ENCODE peak calls at places on chromosomes 1 and 21, in seven cellular contexts. One of them, this sample, is unnamed.

GRCh38 chr1:38872401-38873026 is 634 bp downstream of the MYCBP start:
- DNase-seq in choroid plexus epithelial cell: peak
- DNase-seq in GM06990: no peak
- DNase-seq in endothelial cell: peak
- DNase-seq in GM12865: peak
- DNase-seq in A549: peak
- DNase-seq in GM20000: peak
- DNase-seq in this sample: peak

GRCh38 chr1:82896036-82896435 is 1095.3 kb downstream of the ADGRL2 start:
- DNase-seq in endothelial cell: no peak
- DNase-seq in GM20000: no peak
- DNase-seq in GM12865: no peak
- DNase-seq in GM06990: no peak
- DNase-seq in A549: no peak
- DNase-seq in choroid plexus epithelial cell: no peak
- DNase-seq in this sample: no peak

GRCh38 chr1:174880171-174880570 is 119.6 kb upstream of the CACYBP start:
- DNase-seq in GM06990: no peak
- DNase-seq in A549: no peak
- DNase-seq in choroid plexus epithelial cell: peak
- DNase-seq in endothelial cell: no peak
- DNase-seq in GM12865: no peak
- DNase-seq in GM20000: no peak
- DNase-seq in this sample: no peak

GRCh38 chr21:16407403-16408279 is 677.9 kb downstream of the USP25 start:
- DNase-seq in GM06990: no peak
- DNase-seq in GM12865: no peak
- DNase-seq in choroid plexus epithelial cell: no peak
- DNase-seq in endothelial cell: no peak
- DNase-seq in A549: no peak
- DNase-seq in GM20000: no peak
- DNase-seq in this sample: no peak

GRCh38 chr1:54384921-54385726 is 21.1 kb downstream of the SSBP3 start:
- DNase-seq in GM12865: no peak
- DNase-seq in GM06990: no peak
- DNase-seq in GM20000: no peak
- DNase-seq in A549: no peak
- DNase-seq in endothelial cell: no peak
- DNase-seq in choroid plexus epithelial cell: peak
- DNase-seq in this sample: no peak

GRCh38 chr21:43373387-43374227 is 53.3 kb downstream of the SIK1 start:
- DNase-seq in GM06990: no peak
- DNase-seq in A549: no peak
- DNase-seq in choroid plexus epithelial cell: no peak
- DNase-seq in endothelial cell: no peak
- DNase-seq in GM20000: no peak
- DNase-seq in GM12865: no peak
- DNase-seq in this sample: no peak

GRCh38 chr1:84693774-84694173 is 3.5 kb upstream of the SSX2IP start:
- DNase-seq in A549: no peak
- DNase-seq in endothelial cell: no peak
- DNase-seq in GM12865: no peak
- DNase-seq in choroid plexus epithelial cell: no peak
- DNase-seq in GM06990: no peak
- DNase-seq in GM20000: no peak
- DNase-seq in this sample: no peak

GRCh38 chr1:183310753-183311465 is 107.3 kb downstream of the NMNAT2 start:
- DNase-seq in GM06990: no peak
- DNase-seq in choroid plexus epithelial cell: no peak
- DNase-seq in GM12865: no peak
- DNase-seq in endothelial cell: no peak
- DNase-seq in GM20000: no peak
- DNase-seq in A549: no peak
- DNase-seq in this sample: peak

GRCh38 chr21:42040411-42041180 is 30.4 kb upstream of the ZBTB21 start:
- DNase-seq in GM06990: no peak
- DNase-seq in endothelial cell: no peak
- DNase-seq in GM20000: no peak
- DNase-seq in A549: peak
- DNase-seq in choroid plexus epithelial cell: peak
- DNase-seq in GM12865: no peak
- DNase-seq in this sample: no peak

GRCh38 chr1:16250547-16251251 is 13.7 kb upstream of the CPLANE2 start:
- DNase-seq in choroid plexus epithelial cell: peak
- DNase-seq in GM12865: no peak
- DNase-seq in GM06990: no peak
- DNase-seq in A549: no peak
- DNase-seq in GM20000: no peak
- DNase-seq in endothelial cell: no peak
- DNase-seq in this sample: no peak

GRCh38 chr1:19468397-19468956 is 16.9 kb downstream of the CAPZB start:
- DNase-seq in choroid plexus epithelial cell: no peak
- DNase-seq in A549: peak
- DNase-seq in endothelial cell: no peak
- DNase-seq in GM06990: no peak
- DNase-seq in GM20000: no peak
- DNase-seq in GM12865: peak
- DNase-seq in this sample: peak

GRCh38 chr1:8096105-8097011 is 70.2 kb upstream of the ERRFI1 start:
- DNase-seq in GM06990: peak
- DNase-seq in GM12865: peak
- DNase-seq in A549: no peak
- DNase-seq in GM20000: no peak
- DNase-seq in endothelial cell: no peak
- DNase-seq in choroid plexus epithelial cell: peak
- DNase-seq in this sample: no peak

GRCh38 chr1:173163209-173163608 is 43.9 kb downstream of the TNFSF4 start:
- DNase-seq in endothelial cell: no peak
- DNase-seq in GM12865: no peak
- DNase-seq in choroid plexus epithelial cell: no peak
- DNase-seq in A549: no peak
- DNase-seq in GM20000: no peak
- DNase-seq in GM06990: no peak
- DNase-seq in this sample: no peak

GRCh38 chr1:205523891-205524793 is 19.7 kb downstream of the CDK18 start:
- DNase-seq in A549: peak
- DNase-seq in choroid plexus epithelial cell: peak
- DNase-seq in GM20000: peak
- DNase-seq in GM12865: peak
- DNase-seq in GM06990: no peak
- DNase-seq in endothelial cell: peak
- DNase-seq in this sample: peak

GRCh38 chr1:153804112-153804511 is 28.9 kb downstream of the SLC27A3 start:
- DNase-seq in GM06990: no peak
- DNase-seq in choroid plexus epithelial cell: no peak
- DNase-seq in GM20000: no peak
- DNase-seq in endothelial cell: no peak
- DNase-seq in A549: no peak
- DNase-seq in GM12865: no peak
- DNase-seq in this sample: no peak

GRCh38 chr1:56506951-56507437 is 72.4 kb downstream of the PLPP3 start:
- DNase-seq in GM20000: no peak
- DNase-seq in GM06990: no peak
- DNase-seq in A549: no peak
- DNase-seq in endothelial cell: no peak
- DNase-seq in GM12865: no peak
- DNase-seq in choroid plexus epithelial cell: no peak
- DNase-seq in this sample: no peak

GRCh38 chr1:91440845-91441244 is 36.2 kb upstream of the HFM1 start:
- DNase-seq in choroid plexus epithelial cell: peak
- DNase-seq in endothelial cell: no peak
- DNase-seq in A549: peak
- DNase-seq in GM20000: no peak
- DNase-seq in GM06990: no peak
- DNase-seq in GM12865: peak
- DNase-seq in this sample: no peak

GRCh38 chr1:181170194-181170593 is 81.7 kb downstream of the IER5 start:
- DNase-seq in GM20000: no peak
- DNase-seq in GM06990: no peak
- DNase-seq in endothelial cell: no peak
- DNase-seq in choroid plexus epithelial cell: no peak
- DNase-seq in GM12865: no peak
- DNase-seq in A549: no peak
- DNase-seq in this sample: no peak

GRCh38 chr1:203703586-203703985 is 61.4 kb upstream of the LAX1 start:
- DNase-seq in endothelial cell: no peak
- DNase-seq in GM20000: no peak
- DNase-seq in A549: no peak
- DNase-seq in GM12865: no peak
- DNase-seq in choroid plexus epithelial cell: no peak
- DNase-seq in GM06990: no peak
- DNase-seq in this sample: no peak

GRCh38 chr1:41791667-41792484 is 126.8 kb downstream of the HIVEP3 start:
- DNase-seq in A549: no peak
- DNase-seq in GM20000: no peak
- DNase-seq in GM06990: no peak
- DNase-seq in endothelial cell: no peak
- DNase-seq in GM12865: peak
- DNase-seq in choroid plexus epithelial cell: no peak
- DNase-seq in this sample: peak

GRCh38 chr21:44436958-44437357 is 18.4 kb upstream of the LRRC3 start:
- DNase-seq in endothelial cell: no peak
- DNase-seq in GM06990: no peak
- DNase-seq in A549: no peak
- DNase-seq in GM20000: no peak
- DNase-seq in GM12865: no peak
- DNase-seq in choroid plexus epithelial cell: no peak
- DNase-seq in this sample: no peak

GRCh38 chr1:54488831-54489626 is 59.0 kb upstream of the ACOT11 start:
- DNase-seq in GM12865: peak
- DNase-seq in endothelial cell: peak
- DNase-seq in A549: peak
- DNase-seq in choroid plexus epithelial cell: peak
- DNase-seq in GM06990: peak
- DNase-seq in GM20000: peak
- DNase-seq in this sample: peak

GRCh38 chr1:197222780-197223179 is 45.3 kb upstream of the CRB1 start:
- DNase-seq in A549: no peak
- DNase-seq in GM20000: no peak
- DNase-seq in GM12865: no peak
- DNase-seq in choroid plexus epithelial cell: no peak
- DNase-seq in endothelial cell: no peak
- DNase-seq in GM06990: no peak
- DNase-seq in this sample: no peak

GRCh38 chr1:197218857-197219256 is 49.2 kb upstream of the CRB1 start:
- DNase-seq in GM12865: peak
- DNase-seq in choroid plexus epithelial cell: no peak
- DNase-seq in GM06990: no peak
- DNase-seq in A549: no peak
- DNase-seq in GM20000: no peak
- DNase-seq in endothelial cell: no peak
- DNase-seq in this sample: no peak

GRCh38 chr1:197222025-197222685 is 45.9 kb upstream of the CRB1 start:
- DNase-seq in choroid plexus epithelial cell: no peak
- DNase-seq in GM06990: no peak
- DNase-seq in endothelial cell: no peak
- DNase-seq in GM12865: no peak
- DNase-seq in GM20000: no peak
- DNase-seq in A549: no peak
- DNase-seq in this sample: no peak

GRCh38 chr1:197224160-197224559 is 43.9 kb upstream of the CRB1 start:
- DNase-seq in A549: no peak
- DNase-seq in GM06990: no peak
- DNase-seq in choroid plexus epithelial cell: peak
- DNase-seq in GM20000: no peak
- DNase-seq in endothelial cell: no peak
- DNase-seq in GM12865: no peak
- DNase-seq in this sample: no peak
- TF ChIP-seq CTCF in A549: peak
- TF ChIP-seq CTCF in GM06990: no peak
- TF ChIP-seq CTCF in choroid plexus epithelial cell: peak
- TF ChIP-seq CTCF in GM20000: no peak
- TF ChIP-seq CTCF in endothelial cell: no peak
- TF ChIP-seq CTCF in GM12865: no peak
- TF ChIP-seq CTCF in this sample: no peak

GRCh38 chr1:1349256-1350012 is at the start of gene DVL1:
- DNase-seq in choroid plexus epithelial cell: peak
- DNase-seq in GM20000: peak
- DNase-seq in GM06990: peak
- DNase-seq in GM12865: peak
- DNase-seq in A549: no peak
- DNase-seq in endothelial cell: peak
- DNase-seq in this sample: peak
- TF ChIP-seq CTCF in choroid plexus epithelial cell: peak
- TF ChIP-seq CTCF in GM20000: peak
- TF ChIP-seq CTCF in GM06990: peak
- TF ChIP-seq CTCF in GM12865: peak
- TF ChIP-seq CTCF in A549: peak
- TF ChIP-seq CTCF in endothelial cell: peak
- TF ChIP-seq CTCF in this sample: peak

GRCh38 chr1:231478386-231478785 is 50.1 kb upstream of the TSNAX start:
- DNase-seq in GM12865: no peak
- DNase-seq in A549: no peak
- DNase-seq in endothelial cell: no peak
- DNase-seq in GM06990: no peak
- DNase-seq in GM20000: no peak
- DNase-seq in choroid plexus epithelial cell: no peak
- DNase-seq in this sample: no peak
- TF ChIP-seq CTCF in GM12865: no peak
- TF ChIP-seq CTCF in A549: no peak
- TF ChIP-seq CTCF in endothelial cell: no peak
- TF ChIP-seq CTCF in GM06990: no peak
- TF ChIP-seq CTCF in GM20000: no peak
- TF ChIP-seq CTCF in choroid plexus epithelial cell: no peak
- TF ChIP-seq CTCF in this sample: no peak

GRCh38 chr1:37149296-37149695 is 115.0 kb upstream of the GRIK3 start:
- DNase-seq in GM20000: no peak
- DNase-seq in endothelial cell: no peak
- DNase-seq in A549: no peak
- DNase-seq in choroid plexus epithelial cell: no peak
- DNase-seq in GM12865: no peak
- DNase-seq in GM06990: no peak
- DNase-seq in this sample: no peak

GRCh38 chr1:37146071-37146470 is 111.8 kb upstream of the GRIK3 start:
- DNase-seq in GM20000: no peak
- DNase-seq in GM06990: no peak
- DNase-seq in GM12865: no peak
- DNase-seq in A549: no peak
- DNase-seq in endothelial cell: no peak
- DNase-seq in choroid plexus epithelial cell: no peak
- DNase-seq in this sample: no peak

GRCh38 chr1:37147397-37147831 is 113.1 kb upstream of the GRIK3 start:
- DNase-seq in choroid plexus epithelial cell: no peak
- DNase-seq in endothelial cell: no peak
- DNase-seq in GM06990: no peak
- DNase-seq in GM12865: no peak
- DNase-seq in A549: no peak
- DNase-seq in GM20000: no peak
- DNase-seq in this sample: no peak

GRCh38 chr1:37147906-37148305 is 113.6 kb upstream of the GRIK3 start:
- DNase-seq in choroid plexus epithelial cell: no peak
- DNase-seq in GM12865: no peak
- DNase-seq in GM06990: no peak
- DNase-seq in endothelial cell: no peak
- DNase-seq in GM20000: no peak
- DNase-seq in A549: no peak
- DNase-seq in this sample: no peak

DNA sequence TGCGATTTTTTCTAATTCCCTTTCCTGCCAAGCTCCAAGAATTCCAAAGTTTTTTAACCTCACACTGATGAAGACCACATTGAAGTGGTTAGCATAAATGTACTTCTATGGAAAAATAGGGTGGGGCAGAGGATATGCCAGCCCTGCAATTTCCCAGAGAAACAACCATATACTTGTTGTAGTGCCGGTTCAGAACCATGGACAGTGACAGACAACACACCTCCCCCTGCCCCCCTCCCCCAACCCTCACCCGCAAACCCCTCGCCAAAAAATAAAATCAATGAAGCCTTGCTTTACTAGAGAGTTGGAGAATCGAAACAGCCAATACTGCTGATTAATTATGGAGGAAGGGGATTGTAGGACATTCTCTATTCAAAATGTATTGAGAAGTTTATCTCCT is 109.5 kb upstream of the GRIK3 start:
- DNase-seq in GM12865: no peak
- DNase-seq in A549: no peak
- DNase-seq in GM06990: no peak
- DNase-seq in choroid plexus epithelial cell: no peak
- DNase-seq in endothelial cell: peak
- DNase-seq in GM20000: no peak
- DNase-seq in this sample: no peak
- TF ChIP-seq CTCF in GM12865: no peak
- TF ChIP-seq CTCF in A549: no peak
- TF ChIP-seq CTCF in GM06990: no peak
- TF ChIP-seq CTCF in choroid plexus epithelial cell: no peak
- TF ChIP-seq CTCF in endothelial cell: no peak
- TF ChIP-seq CTCF in GM20000: no peak
- TF ChIP-seq CTCF in this sample: no peak